ENCODE peak calls at places on chromosomes 2 and 18, in seven cellular contexts. Y is right cardiac atrium, F is GM23248, D is left ventricle myocardium inferior, P is suprapubic skin, G is NT2/D1, X is hepatocyte. R is an unnamed sample. For H3K4me1, the result is how much of the 10 kb centered on the place peaks cover.

GRCh38 chr2:18536100-18536499 is 24.4 kb downstream of the RDH14 start:
- DNase-seq in Y (no peak), F (peak), D (no peak), P (no peak), G (no peak), X (no peak), R (no peak)

GRCh38 chr18:56036673-56037072 is 448.7 kb upstream of the TCF4 start:
- DNase-seq in Y (no peak), F (no peak), D (no peak), P (no peak), G (no peak), X (no peak), R (no peak)

GRCh38 chr2:196036442-196036841 is 32.2 kb downstream of the DNAH7 start:
- DNase-seq in Y (no peak), F (no peak), D (no peak), P (no peak), G (no peak), X (no peak), R (no peak)

GRCh38 chr18:40469851-40470250 is 1485.2 kb upstream of the PIK3C3 start:
- DNase-seq in Y (no peak), F (no peak), D (no peak), P (no peak), G (no peak), X (no peak), R (no peak)

GRCh38 chr18:8696749-8697211 is 8.6 kb upstream of the MTCL1 start:
- DNase-seq in Y (peak), F (peak), D (peak), P (no peak), G (no peak), X (peak), R (no peak)

GRCh38 chr2:105391058-105391627 is 7.7 kb downstream of the FHL2 start:
- DNase-seq in Y (no peak), F (peak), D (no peak), P (no peak), G (no peak), X (no peak), R (no peak)

GRCh38 chr2:54809814-54810213 is 86.4 kb downstream of the EML6 start:
- DNase-seq in Y (no peak), F (peak), D (no peak), P (no peak), G (no peak), X (no peak), R (no peak)

GRCh38 chr2:241739651-241740050 is 5.2 kb downstream of the D2HGDH start:
- DNase-seq in Y (peak), F (peak), D (no peak), P (no peak), G (no peak), X (no peak), R (no peak)

GRCh38 chr2:109481196-109481555 is 132.6 kb downstream of the SEPTIN10 start:
- DNase-seq in Y (no peak), F (no peak), D (no peak), P (no peak), G (no peak), X (no peak), R (no peak)

GRCh38 chr2:225086439-225086838 is 44.2 kb upstream of the DOCK10 start:
- DNase-seq in Y (no peak), F (no peak), D (no peak), P (no peak), G (no peak), X (no peak), R (no peak)

GRCh38 chr2:79971807-79972206 is 332.7 kb downstream of the LRRTM1 start:
- DNase-seq in Y (no peak), F (peak), D (no peak), P (no peak), G (peak), X (no peak), R (no peak)

GRCh38 chr18:34802938-34803337 is 92.8 kb downstream of the DTNA start:
- DNase-seq in Y (no peak), F (peak), D (no peak), P (no peak), G (no peak), X (no peak), R (no peak)

GRCh38 chr2:8680931-8681760 is 710 bp upstream of the ID2 start:
- DNase-seq in Y (peak), F (peak), D (peak), P (peak), G (peak), X (peak), R (no peak)

GRCh38 chr2:37683926-37684780 is 12.7 kb upstream of the CDC42EP3 start:
- DNase-seq in Y (no peak), F (no peak), D (no peak), P (no peak), G (no peak), X (no peak), R (no peak)

GRCh38 chr2:232415138-232415690 is 8.6 kb downstream of the ALPG start:
- DNase-seq in Y (no peak), F (no peak), D (no peak), P (peak), G (no peak), X (no peak), R (no peak)

GRCh38 chr2:216362730-216363129 is 9.6 kb downstream of the MARCHF4 start:
- DNase-seq in Y (no peak), F (peak), D (no peak), P (no peak), G (no peak), X (peak), R (peak)

GRCh38 chr2:237277151-237277550 is 136.8 kb downstream of the COL6A3 start:
- DNase-seq in Y (no peak), F (peak), D (no peak), P (no peak), G (no peak), X (no peak), R (no peak)

GRCh38 chr2:148240838-148241237 is 219.9 kb downstream of the MBD5 start:
- DNase-seq in Y (no peak), F (no peak), D (no peak), P (no peak), G (no peak), X (no peak), R (no peak)

GRCh38 chr2:24247164-24247563 is 72.3 kb downstream of the FAM228A start:
- DNase-seq in Y (no peak), F (no peak), D (no peak), P (no peak), G (no peak), X (no peak), R (no peak)

GRCh38 chr2:138321458-138321857 is 180.1 kb upstream of the SPOPL start:
- DNase-seq in Y (no peak), F (no peak), D (no peak), P (no peak), G (no peak), X (no peak), R (no peak)

GRCh38 chr2:136727973-136728699 is 37.2 kb upstream of the THSD7B start:
- DNase-seq in Y (peak), F (no peak), D (no peak), P (no peak), G (no peak), X (no peak), R (no peak)

GRCh38 chr2:170052151-170052550 is 125.8 kb upstream of the MYO3B start:
- DNase-seq in Y (no peak), F (peak), D (no peak), P (no peak), G (no peak), X (no peak), R (no peak)

GRCh38 chr2:191359186-191359585 is 114.0 kb downstream of the MYO1B start:
- DNase-seq in Y (no peak), F (no peak), D (no peak), P (no peak), G (no peak), X (no peak), R (no peak)

GRCh38 chr2:219737270-219737691 is 109.9 kb downstream of the SLC4A3 start:
- DNase-seq in Y (peak), F (peak), D (peak), P (no peak), G (peak), X (peak), R (no peak)

GRCh38 chr18:10094154-10094553 is 180.3 kb downstream of the VAPA start:
- DNase-seq in Y (no peak), F (peak), D (no peak), P (no peak), G (no peak), X (no peak), R (no peak)

GRCh38 chr2:174888646-174889271 is 116.4 kb downstream of the CHN1 start:
- DNase-seq in Y (no peak), F (no peak), D (no peak), P (no peak), G (no peak), X (no peak), R (no peak)

GRCh38 chr2:222603501-222603900 is 52.4 kb downstream of the FARSB start:
- DNase-seq in Y (no peak), F (no peak), D (no peak), P (no peak), G (no peak), X (no peak), R (no peak)

GRCh38 chr2:222594679-222595078 is 61.2 kb downstream of the FARSB start:
- DNase-seq in Y (no peak), F (peak), D (no peak), P (no peak), G (no peak), X (peak), R (no peak)

GRCh38 chr2:222595573-222595972 is 60.3 kb downstream of the FARSB start:
- DNase-seq in Y (no peak), F (no peak), D (no peak), P (no peak), G (no peak), X (no peak), R (no peak)

DNA sequence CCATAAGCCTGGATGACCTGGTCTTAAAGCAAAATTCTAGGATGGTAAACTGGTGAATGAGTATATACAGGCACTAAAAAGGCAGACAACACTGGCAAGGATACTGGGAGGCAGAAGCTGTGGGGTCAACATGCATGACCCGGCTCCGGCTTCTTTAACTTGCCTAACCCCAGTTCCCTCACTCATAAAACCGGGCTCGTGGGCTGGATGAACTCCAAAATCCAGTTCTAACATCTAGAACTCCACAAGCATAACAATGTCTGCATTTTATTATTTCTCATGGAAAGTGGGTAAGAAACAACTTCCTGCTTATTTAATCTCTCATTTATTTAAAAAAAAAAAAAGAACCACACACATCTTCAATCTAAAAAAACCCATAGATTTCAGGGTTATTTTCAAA is 57.3 kb downstream of the FARSB start:
- DNase-seq in Y (no peak), F (no peak), D (no peak), P (no peak), G (no peak), X (no peak), R (no peak)
- H3K4me1 ChIP-seq in Y (under half), F (under half), D (under half), P (under half), G (under half), X (under half), R (under half)

DNA sequence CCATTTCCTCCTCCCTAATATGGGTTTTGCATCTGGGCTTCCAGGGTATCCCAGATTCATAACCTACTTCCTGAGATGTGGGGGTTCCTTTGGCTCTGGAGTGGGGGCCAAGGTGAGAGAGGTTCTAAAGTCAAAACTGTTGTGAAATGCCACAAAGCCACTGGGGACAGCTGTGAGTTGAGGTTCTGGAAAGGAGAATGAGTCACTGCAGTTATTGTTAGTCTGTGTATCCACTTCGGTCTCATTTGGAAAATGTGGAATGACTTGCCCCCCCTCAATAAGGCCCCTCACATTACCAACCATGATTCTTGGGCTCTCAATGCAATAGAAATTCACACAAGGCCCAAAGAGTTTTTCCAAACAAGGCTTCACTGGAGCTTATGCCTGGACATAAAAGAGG is 51.1 kb upstream of the LGALSL start:
- DNase-seq in Y (peak), F (peak), D (no peak), P (no peak), G (no peak), X (no peak), R (no peak)
- H3K4me1 ChIP-seq in Y (under half), F (under half), D (half or more), P (half or more), G (under half), X (half or more), R (under half)

DNA sequence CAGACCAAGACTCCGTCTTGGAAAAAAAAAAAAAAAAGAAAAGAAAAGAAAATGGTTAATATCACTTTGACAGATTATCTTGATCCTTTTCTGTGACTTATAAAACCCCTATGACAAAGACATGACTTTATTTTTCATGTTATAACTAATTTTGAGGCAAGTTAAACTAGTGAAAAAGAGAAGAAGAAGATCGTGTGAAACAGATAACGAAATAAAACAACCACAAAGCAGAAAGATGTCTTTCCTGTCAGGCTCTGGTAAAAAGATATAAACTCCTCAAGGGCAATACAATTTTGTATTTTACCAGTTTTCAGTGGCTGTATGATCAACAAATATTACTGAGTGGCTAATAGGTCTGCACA is 13.4 kb upstream of the RBMS1 start:
- DNase-seq in Y (no peak), F (no peak), D (no peak), P (no peak), G (no peak), X (no peak), R (no peak)
- H3K4me1 ChIP-seq in Y (under half), F (under half), D (under half), P (under half), G (under half), X (under half), R (under half)

GRCh38 chr2:25401307-25402021 is 59.7 kb upstream of the DNMT3A start:
- DNase-seq in Y (no peak), F (no peak), D (no peak), P (no peak), G (no peak), X (no peak), R (no peak)
- H3K4me1 ChIP-seq in Y (under half), F (under half), D (under half), P (under half), G (under half), X (under half), R (under half)

GRCh38 chr2:42053482-42053790 is 5.6 kb downstream of the PKDCC start:
- DNase-seq in Y (no peak), F (no peak), D (no peak), P (no peak), G (no peak), X (no peak), R (no peak)
- H3K4me1 ChIP-seq in Y (under half), F (under half), D (half or more), P (under half), G (under half), X (half or more), R (under half)

R was measured in RWPE2.